ENCODE peak calls at places on chromosomes 6 and 20, in six cellular contexts. O is mesothelial cell of epicardium, Z is EH, I is endodermal cell, R is T-helper 2 cell, B is erythroblast. J is an unnamed sample.

GRCh38 chr20:63168861-63169260 is 47.1 kb downstream of the YTHDF1 start:
- DNase-seq in O (no peak), Z (no peak), I (no peak), R (no peak), B (no peak), J (no peak)

GRCh38 chr20:33229843-33230242 is 6.0 kb upstream of the BPIFA1 start:
- DNase-seq in O (no peak), Z (no peak), I (no peak), R (no peak), B (no peak), J (no peak)

GRCh38 chr6:168596316-168596715 is 155.3 kb downstream of the SMOC2 start:
- DNase-seq in O (no peak), Z (no peak), I (no peak), R (no peak), B (no peak), J (no peak)

GRCh38 chr6:38684904-38685303 is 18.0 kb downstream of the GLO1 start:
- DNase-seq in O (no peak), Z (no peak), I (no peak), R (no peak), B (no peak), J (no peak)

GRCh38 chr20:25081730-25082497 is at the start of gene VSX1:
- DNase-seq in O (peak; percentile 37), Z (no peak), I (peak; percentile 60), R (no peak), B (no peak), J (no peak)

GRCh38 chr20:25399038-25399430 is 8.4 kb upstream of the ABHD12 start:
- DNase-seq in O (no peak), Z (peak; percentile 83), I (peak; percentile 69), R (no peak), B (peak; percentile 50), J (no peak)

GRCh38 chr20:43442310-43442880 is 15.3 kb upstream of the SRSF6 start:
- DNase-seq in O (no peak), Z (peak; percentile 38), I (peak; percentile 77), R (no peak), B (no peak), J (no peak)

GRCh38 chr6:117536317-117536716 is 53.8 kb downstream of the DCBLD1 start:
- DNase-seq in O (no peak), Z (peak; percentile 41), I (no peak), R (no peak), B (no peak), J (no peak)

GRCh38 chr6:153484056-153484455 is 353.0 kb upstream of the RGS17 start:
- DNase-seq in O (no peak), Z (no peak), I (no peak), R (no peak), B (no peak), J (no peak)

GRCh38 chr6:47027315-47027714 is 14.8 kb downstream of the ADGRF1 start:
- DNase-seq in O (no peak), Z (no peak), I (no peak), R (no peak), B (no peak), J (no peak)

GRCh38 chr6:3744211-3744900 is 7.2 kb downstream of the PXDC1 start:
- DNase-seq in O (no peak), Z (peak; percentile 41), I (no peak), R (no peak), B (no peak), J (no peak)

GRCh38 chr20:20603339-20603990 is 109.0 kb downstream of the RALGAPA2 start:
- DNase-seq in O (no peak), Z (no peak), I (peak; percentile 55), R (no peak), B (no peak), J (no peak)

GRCh38 chr6:121645100-121645745 is 209.8 kb downstream of the GJA1 start:
- DNase-seq in O (no peak), Z (peak; percentile 68), I (no peak), R (no peak), B (no peak), J (no peak)

GRCh38 chr20:41617059-41617921 is 887 bp downstream of the CHD6 start:
- DNase-seq in O (peak; percentile 38), Z (peak; percentile 45), I (peak; percentile 69), R (peak; percentile 13), B (peak; percentile 72), J (peak; percentile 15)

GRCh38 chr20:48819813-48820648 is 7.8 kb downstream of the PREX1 start:
- DNase-seq in O (no peak), Z (no peak), I (no peak), R (no peak), B (no peak), J (no peak)

GRCh38 chr6:68778356-68779020 is 143.4 kb downstream of the ADGRB3 start:
- DNase-seq in O (peak; percentile 38), Z (no peak), I (peak; percentile 76), R (no peak), B (peak; percentile 1), J (peak; percentile 15)

GRCh38 chr6:53410508-53411258 is 61.9 kb upstream of the ELOVL5 start:
- DNase-seq in O (no peak), Z (peak; percentile 40), I (peak; percentile 68), R (peak; percentile 27), B (peak; percentile 39), J (no peak)

GRCh38 chr6:21739838-21740237 is 146.3 kb downstream of the SOX4 start:
- DNase-seq in O (no peak), Z (no peak), I (peak; percentile 70), R (no peak), B (no peak), J (no peak)